ENCODE peak calls at places on chromosomes 2 and 18, in four cellular contexts. Y, U, V and H are unnamed samples.
A peak's percentile ranks its signal among the peaks of the same experiment; 100 is the strongest.

GRCh38 chr18:48028716-48029115 is 98.3 kb upstream of the SMAD2 start:
- DNase-seq in Y (peak; percentile 13), U (no peak), V (peak; percentile 50), H (no peak)

GRCh38 chr2:24667542-24667941 is 125.6 kb downstream of the PTRHD1 start:
- DNase-seq in Y (no peak), U (no peak), V (no peak), H (no peak)

GRCh38 chr2:70541481-70542020 is 12.1 kb downstream of the TGFA start:
- DNase-seq in Y (peak; percentile 92), U (peak; percentile 27), V (no peak), H (no peak)

GRCh38 chr2:178632729-178633128 is 152.5 kb downstream of the PLEKHA3 start:
- DNase-seq in Y (no peak), U (no peak), V (no peak), H (no peak)

GRCh38 chr2:13607139-13607538 is 890.4 kb downstream of the TRIB2 start:
- DNase-seq in Y (no peak), U (no peak), V (no peak), H (no peak)

GRCh38 chr2:73004466-73004865 is 67.0 kb downstream of the SFXN5 start:
- DNase-seq in Y (no peak), U (no peak), V (no peak), H (peak; percentile 42)

GRCh38 chr2:101295895-101296294 is 12.6 kb downstream of the RNF149 start:
- DNase-seq in Y (peak; percentile 17), U (no peak), V (no peak), H (no peak)

GRCh38 chr2:111231532-111232252 is 111.0 kb downstream of the BCL2L11 start:
- DNase-seq in Y (no peak), U (no peak), V (no peak), H (no peak)

GRCh38 chr2:26846334-26846863 is 1.5 kb upstream of the DPYSL5 start:
- DNase-seq in Y (peak; percentile 43), U (peak; percentile 74), V (peak; percentile 76), H (no peak)

GRCh38 chr2:46194856-46195255 is 102.4 kb upstream of the EPAS1 start:
- DNase-seq in Y (no peak), U (no peak), V (no peak), H (no peak)

GRCh38 chr18:30746224-30746623 is 296.3 kb downstream of the DSC3 start:
- DNase-seq in Y (no peak), U (no peak), V (no peak), H (no peak)

GRCh38 chr18:79680100-79680879 is 687 bp downstream of the CTDP1 start:
- DNase-seq in Y (peak; percentile 37), U (peak; percentile 41), V (no peak), H (no peak)

GRCh38 chr2:9256570-9257043 is 50.0 kb downstream of the ASAP2 start:
- DNase-seq in Y (no peak), U (no peak), V (no peak), H (no peak)

GRCh38 chr2:168174761-168175160 is 72.6 kb downstream of the STK39 start:
- DNase-seq in Y (no peak), U (no peak), V (no peak), H (no peak)

GRCh38 chr18:13393338-13393737 is 174.8 kb downstream of the LDLRAD4 start:
- DNase-seq in Y (no peak), U (no peak), V (no peak), H (no peak)

GRCh38 chr2:62189196-62189595 is 6.7 kb upstream of the B3GNT2 start:
- DNase-seq in Y (no peak), U (no peak), V (no peak), H (no peak)

GRCh38 chr2:161423351-161424178 is 7.5 kb downstream of the TBR1 start:
- DNase-seq in Y (no peak), U (no peak), V (no peak), H (no peak)

GRCh38 chr2:86274265-86274917 is 63.0 kb downstream of the REEP1 start:
- DNase-seq in Y (peak; percentile 46), U (peak; percentile 77), V (no peak), H (no peak)

GRCh38 chr2:66317268-66317899 is 117.5 kb upstream of the MEIS1 start:
- DNase-seq in Y (no peak), U (no peak), V (no peak), H (no peak)

GRCh38 chr18:57267368-57267767 is 85.0 kb upstream of the ST8SIA3 start:
- DNase-seq in Y (no peak), U (no peak), V (no peak), H (no peak)